ENCODE peak calls at places on chromosomes 13 and 19, in seven cellular contexts. F is activated naive CD4-positive, alpha-beta T cell; E is NCI-H2171; R is tibial nerve; C is activated CD4-positive, alpha-beta T cell treated with anti-CD3 and anti-CD28 coated beads, Interleukin-2, amount 50 U/mL, for 1 hour; D is astrocyte of the spinal cord; P is cardiac fibroblast. A is an unnamed sample.
A peak's percentile ranks its signal among the peaks of the same experiment; 100 is the strongest.

GRCh38 chr13:93218583-93218982 is 8.0 kb upstream of the GPC6 start:
- DNase-seq in F (no peak), E (no peak), R (no peak), C (no peak), D (peak; percentile 12), P (no peak), A (no peak)

GRCh38 chr19:7888145-7888825 is at the start of gene LRRC8E:
- DNase-seq in F (no peak), E (no peak), R (no peak), C (peak; percentile 29), D (peak; percentile 67), P (peak; percentile 62), A (peak; percentile 64)

GRCh38 chr13:26468203-26468602 is 89.3 kb upstream of the WASF3 start:
- DNase-seq in F (no peak), E (no peak), R (no peak), C (no peak), D (no peak), P (no peak), A (no peak)

GRCh38 chr13:32086791-32087441 is 55.3 kb downstream of the FRY start:
- DNase-seq in F (no peak), E (no peak), R (no peak), C (no peak), D (no peak), P (peak; percentile 4), A (no peak)

GRCh38 chr19:40745402-40745780 is 4.9 kb downstream of the ACTMAP start:
- DNase-seq in F (no peak), E (no peak), R (no peak), C (no peak), D (peak; percentile 51), P (peak; percentile 55), A (peak; percentile 39)

GRCh38 chr19:56837492-56837891 is 3.0 kb downstream of the PEG3 start:
- DNase-seq in F (no peak), E (no peak), R (peak; percentile 46), C (no peak), D (peak; percentile 0), P (no peak), A (peak; percentile 20)

GRCh38 chr19:54133312-54133956 is 4.1 kb upstream of the CNOT3 start:
- DNase-seq in F (no peak), E (peak; percentile 67), R (no peak), C (no peak), D (no peak), P (peak; percentile 11), A (no peak)

GRCh38 chr13:33606692-33607091 is 211.3 kb upstream of the RFC3 start:
- DNase-seq in F (no peak), E (no peak), R (no peak), C (no peak), D (peak; percentile 12), P (peak; percentile 16), A (no peak)

GRCh38 chr19:43651758-43652545 is 12.3 kb upstream of the CADM4 start:
- DNase-seq in F (no peak), E (no peak), R (peak; percentile 28), C (no peak), D (peak; percentile 62), P (peak; percentile 69), A (peak; percentile 48)

GRCh38 chr13:35720690-35721554 is 244.4 kb upstream of the MAB21L1 start:
- DNase-seq in F (no peak), E (peak; percentile 18), R (no peak), C (peak; percentile 8), D (peak; percentile 51), P (peak; percentile 57), A (peak; percentile 12)

GRCh38 chr13:85853901-85854663 is 54.9 kb upstream of the SLITRK6 start:
- DNase-seq in F (no peak), E (no peak), R (no peak), C (no peak), D (no peak), P (no peak), A (no peak)

GRCh38 chr19:52094526-52094925 is 1.0 kb downstream of the ZNF841 start:
- DNase-seq in F (no peak), E (no peak), R (no peak), C (no peak), D (no peak), P (peak; percentile 2), A (no peak)

GRCh38 chr19:38277969-38278680 is 13.8 kb downstream of the SPINT2 start:
- DNase-seq in F (no peak), E (no peak), R (no peak), C (no peak), D (no peak), P (peak; percentile 72), A (no peak)

GRCh38 chr13:46804391-46804815 is 7.4 kb upstream of the ESD start:
- DNase-seq in F (no peak), E (no peak), R (no peak), C (no peak), D (peak; percentile 95), P (peak; percentile 99), A (peak; percentile 95)

GRCh38 chr13:94305463-94305862 is 174.0 kb downstream of the DCT start:
- DNase-seq in F (no peak), E (no peak), R (no peak), C (no peak), D (peak; percentile 76), P (peak; percentile 89), A (peak; percentile 76)

GRCh38 chr19:51000426-51000825 is 978 bp downstream of the KLK8 start:
- DNase-seq in F (no peak), E (no peak), R (no peak), C (no peak), D (no peak), P (no peak), A (no peak)

GRCh38 chr19:16626796-16627193 is 1.2 kb downstream of the MED26 start:
- DNase-seq in F (no peak), E (no peak), R (no peak), C (no peak), D (no peak), P (no peak), A (no peak)

GRCh38 chr19:913080-913748 is at the start of gene R3HDM4:
- DNase-seq in F (peak; percentile 62), E (no peak), R (peak; percentile 68), C (peak; percentile 83), D (no peak), P (peak; percentile 46), A (no peak)

GRCh38 chr13:22773475-22773874 is 407.3 kb upstream of the SGCG start:
- DNase-seq in F (no peak), E (no peak), R (no peak), C (no peak), D (no peak), P (no peak), A (no peak)

A was measured in brain microvascular endothelial cell.